ENCODE peak calls at places on chromosomes 2 and 18, in nine cellular contexts. One of them, this sample, is unnamed.
A peak's percentile ranks its signal among the peaks of the same experiment; 100 is the strongest.

GRCh38 chr2:73266061-73266891 is 18.0 kb downstream of the FBXO41 start:
- DNase-seq in nephron progenitor cell: no peak
- DNase-seq in PC-9: no peak
- DNase-seq in epithelial cell of esophagus: peak; percentile 58
- DNase-seq in breast epithelium: no peak
- DNase-seq in GM12878: no peak
- DNase-seq in uterus: no peak
- DNase-seq in IMR-90: peak; percentile 65
- DNase-seq in AG04450: no peak
- DNase-seq in this sample: no peak

GRCh38 chr18:62833494-62833893 is 118.2 kb downstream of the PHLPP1 start:
- DNase-seq in uterus: no peak
- DNase-seq in IMR-90: no peak
- DNase-seq in epithelial cell of esophagus: no peak
- DNase-seq in AG04450: no peak
- DNase-seq in PC-9: no peak
- DNase-seq in breast epithelium: no peak
- DNase-seq in nephron progenitor cell: no peak
- DNase-seq in GM12878: no peak
- DNase-seq in this sample: no peak

GRCh38 chr18:2442726-2443275 is 128.5 kb downstream of the METTL4 start:
- DNase-seq in epithelial cell of esophagus: peak; percentile 72
- DNase-seq in GM12878: no peak
- DNase-seq in nephron progenitor cell: no peak
- DNase-seq in IMR-90: peak; percentile 8
- DNase-seq in breast epithelium: no peak
- DNase-seq in PC-9: peak; percentile 93
- DNase-seq in uterus: no peak
- DNase-seq in AG04450: no peak
- DNase-seq in this sample: no peak

GRCh38 chr2:145006957-145007672 is 487.2 kb upstream of the ZEB2 start:
- DNase-seq in breast epithelium: no peak
- DNase-seq in IMR-90: peak; percentile 98
- DNase-seq in uterus: peak; percentile 22
- DNase-seq in epithelial cell of esophagus: peak; percentile 95
- DNase-seq in GM12878: no peak
- DNase-seq in nephron progenitor cell: no peak
- DNase-seq in PC-9: no peak
- DNase-seq in AG04450: peak; percentile 78
- DNase-seq in this sample: peak; percentile 84

GRCh38 chr2:77016964-77017363 is 505.2 kb downstream of the LRRTM4 start:
- DNase-seq in epithelial cell of esophagus: no peak
- DNase-seq in PC-9: no peak
- DNase-seq in uterus: no peak
- DNase-seq in breast epithelium: no peak
- DNase-seq in nephron progenitor cell: no peak
- DNase-seq in GM12878: no peak
- DNase-seq in IMR-90: no peak
- DNase-seq in AG04450: no peak
- DNase-seq in this sample: no peak

GRCh38 chr2:180443896-180444295 is 436.8 kb upstream of the CWC22 start:
- DNase-seq in IMR-90: no peak
- DNase-seq in AG04450: no peak
- DNase-seq in PC-9: no peak
- DNase-seq in breast epithelium: no peak
- DNase-seq in epithelial cell of esophagus: peak; percentile 87
- DNase-seq in nephron progenitor cell: no peak
- DNase-seq in GM12878: no peak
- DNase-seq in uterus: no peak
- DNase-seq in this sample: no peak

GRCh38 chr18:65278939-65279667 is 471.7 kb upstream of the CDH7 start:
- DNase-seq in AG04450: no peak
- DNase-seq in epithelial cell of esophagus: no peak
- DNase-seq in nephron progenitor cell: no peak
- DNase-seq in breast epithelium: no peak
- DNase-seq in GM12878: no peak
- DNase-seq in PC-9: no peak
- DNase-seq in uterus: no peak
- DNase-seq in IMR-90: no peak
- DNase-seq in this sample: no peak

GRCh38 chr2:65300134-65300771 is 72.6 kb downstream of the ACTR2 start:
- DNase-seq in breast epithelium: peak; percentile 76
- DNase-seq in uterus: peak; percentile 93
- DNase-seq in PC-9: no peak
- DNase-seq in nephron progenitor cell: no peak
- DNase-seq in epithelial cell of esophagus: no peak
- DNase-seq in GM12878: no peak
- DNase-seq in IMR-90: peak; percentile 76
- DNase-seq in AG04450: no peak
- DNase-seq in this sample: no peak

GRCh38 chr2:8364668-8365067 is 317.2 kb upstream of the ID2 start:
- DNase-seq in PC-9: no peak
- DNase-seq in GM12878: no peak
- DNase-seq in IMR-90: no peak
- DNase-seq in AG04450: no peak
- DNase-seq in breast epithelium: no peak
- DNase-seq in epithelial cell of esophagus: no peak
- DNase-seq in uterus: no peak
- DNase-seq in nephron progenitor cell: no peak
- DNase-seq in this sample: no peak

DNA sequence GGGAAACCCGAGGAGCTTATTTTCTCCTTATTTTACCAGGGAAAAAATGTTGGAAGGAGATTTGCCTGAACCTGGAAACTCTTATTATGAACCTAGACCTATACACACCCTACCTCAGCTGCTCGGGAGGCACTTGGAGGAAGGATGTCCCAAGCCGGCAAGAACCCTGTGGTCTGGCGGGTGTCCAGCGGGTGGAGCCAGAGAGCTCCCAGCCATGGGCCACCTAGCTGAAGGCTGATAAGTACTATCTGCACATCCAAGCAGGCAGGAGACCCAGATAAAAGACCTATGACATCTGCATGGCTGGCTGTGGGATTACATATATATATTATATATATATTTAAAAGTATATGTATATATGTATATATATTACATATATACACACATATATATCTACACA is 1.1 kb upstream of the SLC14A1 start:
- DNase-seq in GM12878: peak; percentile 27
- DNase-seq in nephron progenitor cell: peak; percentile 85
- DNase-seq in IMR-90: peak; percentile 77
- DNase-seq in PC-9: peak; percentile 62
- DNase-seq in AG04450: peak; percentile 42
- DNase-seq in epithelial cell of esophagus: peak; percentile 80
- DNase-seq in breast epithelium: peak; percentile 68
- DNase-seq in uterus: peak; percentile 37
- DNase-seq in this sample: peak; percentile 89
- TF ChIP-seq CTCF in GM12878: peak; percentile 74
- TF ChIP-seq CTCF in nephron progenitor cell: peak; percentile 89
- TF ChIP-seq CTCF in IMR-90: peak; percentile 83
- TF ChIP-seq CTCF in PC-9: peak; percentile 85
- TF ChIP-seq CTCF in AG04450: peak; percentile 88
- TF ChIP-seq CTCF in epithelial cell of esophagus: peak; percentile 95
- TF ChIP-seq CTCF in breast epithelium: peak; percentile 52
- TF ChIP-seq CTCF in uterus: peak; percentile 26
- TF ChIP-seq CTCF in this sample: peak; percentile 89

GRCh38 chr2:229431331-229431954 is 160.4 kb upstream of the PID1 start:
- DNase-seq in epithelial cell of esophagus: peak; percentile 69
- DNase-seq in AG04450: no peak
- DNase-seq in GM12878: no peak
- DNase-seq in PC-9: peak; percentile 62
- DNase-seq in breast epithelium: no peak
- DNase-seq in IMR-90: peak; percentile 57
- DNase-seq in nephron progenitor cell: no peak
- DNase-seq in uterus: no peak
- DNase-seq in this sample: no peak
- TF ChIP-seq CTCF in epithelial cell of esophagus: peak; percentile 42
- TF ChIP-seq CTCF in AG04450: peak; percentile 63
- TF ChIP-seq CTCF in GM12878: no peak
- TF ChIP-seq CTCF in PC-9: peak; percentile 75
- TF ChIP-seq CTCF in breast epithelium: peak; percentile 33
- TF ChIP-seq CTCF in IMR-90: peak; percentile 47
- TF ChIP-seq CTCF in nephron progenitor cell: peak; percentile 50
- TF ChIP-seq CTCF in uterus: peak; percentile 43
- TF ChIP-seq CTCF in this sample: peak; percentile 61

GRCh38 chr2:233639860-233640259 is 3.6 kb downstream of the UGT1A10 start:
- DNase-seq in epithelial cell of esophagus: no peak
- DNase-seq in uterus: no peak
- DNase-seq in PC-9: no peak
- DNase-seq in AG04450: no peak
- DNase-seq in IMR-90: no peak
- DNase-seq in GM12878: no peak
- DNase-seq in nephron progenitor cell: no peak
- DNase-seq in breast epithelium: no peak
- DNase-seq in this sample: no peak

GRCh38 chr2:233643128-233643527 is 6.9 kb downstream of the UGT1A10 start:
- DNase-seq in IMR-90: no peak
- DNase-seq in AG04450: no peak
- DNase-seq in GM12878: no peak
- DNase-seq in PC-9: peak; percentile 77
- DNase-seq in uterus: no peak
- DNase-seq in epithelial cell of esophagus: peak; percentile 49
- DNase-seq in breast epithelium: no peak
- DNase-seq in nephron progenitor cell: no peak
- DNase-seq in this sample: no peak

GRCh38 chr2:233638836-233639235 is 2.6 kb downstream of the UGT1A10 start:
- DNase-seq in epithelial cell of esophagus: no peak
- DNase-seq in nephron progenitor cell: no peak
- DNase-seq in AG04450: no peak
- DNase-seq in PC-9: no peak
- DNase-seq in uterus: no peak
- DNase-seq in breast epithelium: no peak
- DNase-seq in IMR-90: no peak
- DNase-seq in GM12878: no peak
- DNase-seq in this sample: no peak
- TF ChIP-seq CTCF in epithelial cell of esophagus: no peak
- TF ChIP-seq CTCF in nephron progenitor cell: no peak
- TF ChIP-seq CTCF in AG04450: no peak
- TF ChIP-seq CTCF in PC-9: no peak
- TF ChIP-seq CTCF in uterus: no peak
- TF ChIP-seq CTCF in breast epithelium: no peak
- TF ChIP-seq CTCF in IMR-90: no peak
- TF ChIP-seq CTCF in GM12878: no peak
- TF ChIP-seq CTCF in this sample: no peak

DNA sequence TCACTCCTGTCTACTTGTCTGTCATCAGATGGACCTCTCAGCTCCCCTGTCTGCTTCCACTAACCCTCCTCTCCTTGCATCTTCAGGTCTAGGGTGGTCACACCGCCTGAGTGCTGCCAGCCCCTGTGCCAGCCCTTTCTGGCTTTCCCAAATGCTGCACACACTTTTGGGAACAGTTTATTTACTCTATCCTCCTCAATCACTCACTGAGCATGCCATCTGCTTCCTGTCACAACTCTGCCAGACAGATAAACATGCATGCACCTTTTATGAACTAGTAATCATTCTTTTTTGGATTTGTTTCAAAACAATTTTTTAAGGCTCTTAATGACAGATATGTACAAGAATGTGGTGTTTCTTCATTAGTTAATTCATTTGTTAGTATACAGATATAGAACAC is 56.3 kb upstream of the CCDC195 start:
- DNase-seq in IMR-90: no peak
- DNase-seq in nephron progenitor cell: no peak
- DNase-seq in AG04450: no peak
- DNase-seq in PC-9: no peak
- DNase-seq in uterus: no peak
- DNase-seq in epithelial cell of esophagus: no peak
- DNase-seq in GM12878: no peak
- DNase-seq in breast epithelium: no peak
- DNase-seq in this sample: no peak
- TF ChIP-seq CTCF in IMR-90: no peak
- TF ChIP-seq CTCF in nephron progenitor cell: no peak
- TF ChIP-seq CTCF in AG04450: no peak
- TF ChIP-seq CTCF in PC-9: no peak
- TF ChIP-seq CTCF in uterus: no peak
- TF ChIP-seq CTCF in epithelial cell of esophagus: no peak
- TF ChIP-seq CTCF in GM12878: no peak
- TF ChIP-seq CTCF in breast epithelium: no peak
- TF ChIP-seq CTCF in this sample: no peak

This sample was measured in osteocyte.